ENCODE peak calls at places on chromosome X, in nine cellular contexts. One of them, this sample, is unnamed.

GRCh38 chrX:44785652-44786051 is 58.2 kb upstream of the DUSP21 start:
- DNase-seq in HEK293T: no peak
- DNase-seq in heart left ventricle: no peak
- DNase-seq in activated gamma-delta T cell treated with Interleukin-2 at 50 U/mL for 16 hours: no peak
- DNase-seq in dorsolateral prefrontal cortex: no peak
- DNase-seq in HT1080: peak
- DNase-seq in prostate gland: no peak
- DNase-seq in fibroblast of the aortic adventitia: peak
- DNase-seq in activated CD8-positive, alpha-beta T cell treated with anti-CD3 and anti-CD28 coated beads, Interleukin-2, amount 10 ng/mL, durations not matched to agents 7 days and 5 days: no peak
- DNase-seq in this sample: peak

GRCh38 chrX:19003756-19004155 is 19.8 kb upstream of the PHKA2 start:
- DNase-seq in activated gamma-delta T cell treated with Interleukin-2 at 50 U/mL for 16 hours: no peak
- DNase-seq in HEK293T: no peak
- DNase-seq in activated CD8-positive, alpha-beta T cell treated with anti-CD3 and anti-CD28 coated beads, Interleukin-2, amount 10 ng/mL, durations not matched to agents 7 days and 5 days: no peak
- DNase-seq in heart left ventricle: no peak
- DNase-seq in HT1080: no peak
- DNase-seq in fibroblast of the aortic adventitia: no peak
- DNase-seq in prostate gland: no peak
- DNase-seq in dorsolateral prefrontal cortex: no peak
- DNase-seq in this sample: no peak

GRCh38 chrX:78199851-78200250 is 60.4 kb upstream of the TAF9B start:
- DNase-seq in activated CD8-positive, alpha-beta T cell treated with anti-CD3 and anti-CD28 coated beads, Interleukin-2, amount 10 ng/mL, durations not matched to agents 7 days and 5 days: no peak
- DNase-seq in activated gamma-delta T cell treated with Interleukin-2 at 50 U/mL for 16 hours: no peak
- DNase-seq in fibroblast of the aortic adventitia: peak
- DNase-seq in heart left ventricle: no peak
- DNase-seq in dorsolateral prefrontal cortex: no peak
- DNase-seq in prostate gland: no peak
- DNase-seq in HT1080: peak
- DNase-seq in HEK293T: peak
- DNase-seq in this sample: peak

GRCh38 chrX:3044196-3044595 is 2.9 kb downstream of the ARSF start:
- DNase-seq in heart left ventricle: no peak
- DNase-seq in HEK293T: no peak
- DNase-seq in activated gamma-delta T cell treated with Interleukin-2 at 50 U/mL for 16 hours: no peak
- DNase-seq in fibroblast of the aortic adventitia: no peak
- DNase-seq in prostate gland: no peak
- DNase-seq in dorsolateral prefrontal cortex: no peak
- DNase-seq in HT1080: no peak
- DNase-seq in activated CD8-positive, alpha-beta T cell treated with anti-CD3 and anti-CD28 coated beads, Interleukin-2, amount 10 ng/mL, durations not matched to agents 7 days and 5 days: no peak
- DNase-seq in this sample: no peak

GRCh38 chrX:24294619-24295018 is 19.2 kb downstream of the SUPT20HL2 start:
- DNase-seq in fibroblast of the aortic adventitia: peak
- DNase-seq in activated gamma-delta T cell treated with Interleukin-2 at 50 U/mL for 16 hours: no peak
- DNase-seq in HT1080: peak
- DNase-seq in activated CD8-positive, alpha-beta T cell treated with anti-CD3 and anti-CD28 coated beads, Interleukin-2, amount 10 ng/mL, durations not matched to agents 7 days and 5 days: peak
- DNase-seq in prostate gland: no peak
- DNase-seq in heart left ventricle: no peak
- DNase-seq in dorsolateral prefrontal cortex: peak
- DNase-seq in HEK293T: peak
- DNase-seq in this sample: no peak

GRCh38 chrX:114065612-114066178 is 518.2 kb upstream of the HTR2C start:
- DNase-seq in activated CD8-positive, alpha-beta T cell treated with anti-CD3 and anti-CD28 coated beads, Interleukin-2, amount 10 ng/mL, durations not matched to agents 7 days and 5 days: no peak
- DNase-seq in heart left ventricle: no peak
- DNase-seq in prostate gland: no peak
- DNase-seq in HEK293T: no peak
- DNase-seq in fibroblast of the aortic adventitia: no peak
- DNase-seq in dorsolateral prefrontal cortex: no peak
- DNase-seq in activated gamma-delta T cell treated with Interleukin-2 at 50 U/mL for 16 hours: no peak
- DNase-seq in HT1080: no peak
- DNase-seq in this sample: peak

GRCh38 chrX:37380920-37381319 is 31.8 kb downstream of the PRRG1 start:
- DNase-seq in dorsolateral prefrontal cortex: no peak
- DNase-seq in fibroblast of the aortic adventitia: peak
- DNase-seq in prostate gland: peak
- DNase-seq in activated gamma-delta T cell treated with Interleukin-2 at 50 U/mL for 16 hours: no peak
- DNase-seq in HT1080: peak
- DNase-seq in heart left ventricle: no peak
- DNase-seq in HEK293T: no peak
- DNase-seq in activated CD8-positive, alpha-beta T cell treated with anti-CD3 and anti-CD28 coated beads, Interleukin-2, amount 10 ng/mL, durations not matched to agents 7 days and 5 days: no peak
- DNase-seq in this sample: peak

GRCh38 chrX:46258356-46258755 is 286.9 kb downstream of the ZNF674 start:
- DNase-seq in fibroblast of the aortic adventitia: peak
- DNase-seq in HEK293T: no peak
- DNase-seq in activated CD8-positive, alpha-beta T cell treated with anti-CD3 and anti-CD28 coated beads, Interleukin-2, amount 10 ng/mL, durations not matched to agents 7 days and 5 days: no peak
- DNase-seq in heart left ventricle: no peak
- DNase-seq in HT1080: no peak
- DNase-seq in activated gamma-delta T cell treated with Interleukin-2 at 50 U/mL for 16 hours: no peak
- DNase-seq in prostate gland: no peak
- DNase-seq in dorsolateral prefrontal cortex: no peak
- DNase-seq in this sample: no peak

GRCh38 chrX:43644124-43644701 is 11.9 kb upstream of the MAOA start:
- DNase-seq in dorsolateral prefrontal cortex: no peak
- DNase-seq in prostate gland: no peak
- DNase-seq in heart left ventricle: no peak
- DNase-seq in activated CD8-positive, alpha-beta T cell treated with anti-CD3 and anti-CD28 coated beads, Interleukin-2, amount 10 ng/mL, durations not matched to agents 7 days and 5 days: no peak
- DNase-seq in fibroblast of the aortic adventitia: peak
- DNase-seq in HT1080: peak
- DNase-seq in activated gamma-delta T cell treated with Interleukin-2 at 50 U/mL for 16 hours: no peak
- DNase-seq in HEK293T: no peak
- DNase-seq in this sample: peak

GRCh38 chrX:137427813-137428212 is 138.1 kb upstream of the ZIC3 start:
- DNase-seq in fibroblast of the aortic adventitia: no peak
- DNase-seq in activated gamma-delta T cell treated with Interleukin-2 at 50 U/mL for 16 hours: no peak
- DNase-seq in dorsolateral prefrontal cortex: no peak
- DNase-seq in prostate gland: no peak
- DNase-seq in activated CD8-positive, alpha-beta T cell treated with anti-CD3 and anti-CD28 coated beads, Interleukin-2, amount 10 ng/mL, durations not matched to agents 7 days and 5 days: no peak
- DNase-seq in HEK293T: no peak
- DNase-seq in HT1080: no peak
- DNase-seq in heart left ventricle: no peak
- DNase-seq in this sample: no peak

GRCh38 chrX:54193085-54193484 is 10.0 kb upstream of the FAM120C start:
- DNase-seq in activated gamma-delta T cell treated with Interleukin-2 at 50 U/mL for 16 hours: no peak
- DNase-seq in HT1080: no peak
- DNase-seq in HEK293T: no peak
- DNase-seq in heart left ventricle: no peak
- DNase-seq in activated CD8-positive, alpha-beta T cell treated with anti-CD3 and anti-CD28 coated beads, Interleukin-2, amount 10 ng/mL, durations not matched to agents 7 days and 5 days: no peak
- DNase-seq in prostate gland: no peak
- DNase-seq in dorsolateral prefrontal cortex: no peak
- DNase-seq in fibroblast of the aortic adventitia: no peak
- DNase-seq in this sample: no peak

GRCh38 chrX:71098951-71099506 is 3.4 kb downstream of the FOXO4 start:
- DNase-seq in heart left ventricle: no peak
- DNase-seq in activated CD8-positive, alpha-beta T cell treated with anti-CD3 and anti-CD28 coated beads, Interleukin-2, amount 10 ng/mL, durations not matched to agents 7 days and 5 days: no peak
- DNase-seq in dorsolateral prefrontal cortex: no peak
- DNase-seq in prostate gland: no peak
- DNase-seq in HEK293T: no peak
- DNase-seq in HT1080: no peak
- DNase-seq in fibroblast of the aortic adventitia: no peak
- DNase-seq in activated gamma-delta T cell treated with Interleukin-2 at 50 U/mL for 16 hours: no peak
- DNase-seq in this sample: no peak

GRCh38 chrX:30246769-30247489 is at the start of gene MAGEB1:
- DNase-seq in activated CD8-positive, alpha-beta T cell treated with anti-CD3 and anti-CD28 coated beads, Interleukin-2, amount 10 ng/mL, durations not matched to agents 7 days and 5 days: no peak
- DNase-seq in fibroblast of the aortic adventitia: no peak
- DNase-seq in prostate gland: no peak
- DNase-seq in activated gamma-delta T cell treated with Interleukin-2 at 50 U/mL for 16 hours: no peak
- DNase-seq in dorsolateral prefrontal cortex: no peak
- DNase-seq in HT1080: no peak
- DNase-seq in heart left ventricle: no peak
- DNase-seq in HEK293T: peak
- DNase-seq in this sample: no peak

GRCh38 chrX:119036369-119037029 is 36.3 kb upstream of the CT47C1 start:
- DNase-seq in heart left ventricle: no peak
- DNase-seq in activated gamma-delta T cell treated with Interleukin-2 at 50 U/mL for 16 hours: no peak
- DNase-seq in HEK293T: no peak
- DNase-seq in HT1080: no peak
- DNase-seq in fibroblast of the aortic adventitia: no peak
- DNase-seq in activated CD8-positive, alpha-beta T cell treated with anti-CD3 and anti-CD28 coated beads, Interleukin-2, amount 10 ng/mL, durations not matched to agents 7 days and 5 days: no peak
- DNase-seq in dorsolateral prefrontal cortex: no peak
- DNase-seq in prostate gland: no peak
- DNase-seq in this sample: peak

GRCh38 chrX:3345281-3346081 is 971 bp downstream of the MXRA5 start:
- DNase-seq in activated gamma-delta T cell treated with Interleukin-2 at 50 U/mL for 16 hours: no peak
- DNase-seq in activated CD8-positive, alpha-beta T cell treated with anti-CD3 and anti-CD28 coated beads, Interleukin-2, amount 10 ng/mL, durations not matched to agents 7 days and 5 days: no peak
- DNase-seq in dorsolateral prefrontal cortex: no peak
- DNase-seq in fibroblast of the aortic adventitia: peak
- DNase-seq in heart left ventricle: peak
- DNase-seq in HT1080: no peak
- DNase-seq in prostate gland: peak
- DNase-seq in HEK293T: no peak
- DNase-seq in this sample: peak

GRCh38 chrX:40184968-40185367 is 87.2 kb upstream of the BCOR start:
- DNase-seq in HT1080: no peak
- DNase-seq in prostate gland: no peak
- DNase-seq in HEK293T: no peak
- DNase-seq in fibroblast of the aortic adventitia: no peak
- DNase-seq in dorsolateral prefrontal cortex: no peak
- DNase-seq in activated CD8-positive, alpha-beta T cell treated with anti-CD3 and anti-CD28 coated beads, Interleukin-2, amount 10 ng/mL, durations not matched to agents 7 days and 5 days: no peak
- DNase-seq in heart left ventricle: no peak
- DNase-seq in activated gamma-delta T cell treated with Interleukin-2 at 50 U/mL for 16 hours: no peak
- DNase-seq in this sample: no peak

GRCh38 chrX:2561461-2561860 is 60.7 kb upstream of the DHRSX start:
- DNase-seq in HEK293T: no peak
- DNase-seq in heart left ventricle: no peak
- DNase-seq in HT1080: no peak
- DNase-seq in activated gamma-delta T cell treated with Interleukin-2 at 50 U/mL for 16 hours: no peak
- DNase-seq in prostate gland: no peak
- DNase-seq in dorsolateral prefrontal cortex: no peak
- DNase-seq in fibroblast of the aortic adventitia: no peak
- DNase-seq in activated CD8-positive, alpha-beta T cell treated with anti-CD3 and anti-CD28 coated beads, Interleukin-2, amount 10 ng/mL, durations not matched to agents 7 days and 5 days: no peak
- DNase-seq in this sample: no peak

GRCh38 chrX:114964374-114964773 is 53.0 kb downstream of the IL13RA2 start:
- DNase-seq in fibroblast of the aortic adventitia: peak
- DNase-seq in heart left ventricle: no peak
- DNase-seq in HT1080: no peak
- DNase-seq in HEK293T: no peak
- DNase-seq in activated CD8-positive, alpha-beta T cell treated with anti-CD3 and anti-CD28 coated beads, Interleukin-2, amount 10 ng/mL, durations not matched to agents 7 days and 5 days: no peak
- DNase-seq in prostate gland: no peak
- DNase-seq in dorsolateral prefrontal cortex: no peak
- DNase-seq in activated gamma-delta T cell treated with Interleukin-2 at 50 U/mL for 16 hours: no peak
- DNase-seq in this sample: no peak

GRCh38 chrX:73214366-73215094 is at the start of gene NAP1L2:
- DNase-seq in HEK293T: peak
- DNase-seq in fibroblast of the aortic adventitia: peak
- DNase-seq in dorsolateral prefrontal cortex: peak
- DNase-seq in heart left ventricle: peak
- DNase-seq in HT1080: peak
- DNase-seq in prostate gland: peak
- DNase-seq in activated gamma-delta T cell treated with Interleukin-2 at 50 U/mL for 16 hours: peak
- DNase-seq in activated CD8-positive, alpha-beta T cell treated with anti-CD3 and anti-CD28 coated beads, Interleukin-2, amount 10 ng/mL, durations not matched to agents 7 days and 5 days: peak
- DNase-seq in this sample: peak

GRCh38 chrX:39725114-39725513 is 372.6 kb downstream of the BCOR start:
- DNase-seq in dorsolateral prefrontal cortex: no peak
- DNase-seq in prostate gland: no peak
- DNase-seq in activated gamma-delta T cell treated with Interleukin-2 at 50 U/mL for 16 hours: no peak
- DNase-seq in HEK293T: no peak
- DNase-seq in activated CD8-positive, alpha-beta T cell treated with anti-CD3 and anti-CD28 coated beads, Interleukin-2, amount 10 ng/mL, durations not matched to agents 7 days and 5 days: no peak
- DNase-seq in HT1080: no peak
- DNase-seq in heart left ventricle: no peak
- DNase-seq in fibroblast of the aortic adventitia: no peak
- DNase-seq in this sample: no peak

GRCh38 chrX:32804034-32804433 is 407.3 kb downstream of the DMD start:
- DNase-seq in activated CD8-positive, alpha-beta T cell treated with anti-CD3 and anti-CD28 coated beads, Interleukin-2, amount 10 ng/mL, durations not matched to agents 7 days and 5 days: no peak
- DNase-seq in fibroblast of the aortic adventitia: no peak
- DNase-seq in activated gamma-delta T cell treated with Interleukin-2 at 50 U/mL for 16 hours: no peak
- DNase-seq in dorsolateral prefrontal cortex: no peak
- DNase-seq in prostate gland: no peak
- DNase-seq in HEK293T: no peak
- DNase-seq in heart left ventricle: no peak
- DNase-seq in HT1080: no peak
- DNase-seq in this sample: no peak

GRCh38 chrX:102846544-102847236 is 90.4 kb upstream of the RAB40AL start:
- DNase-seq in heart left ventricle: no peak
- DNase-seq in activated gamma-delta T cell treated with Interleukin-2 at 50 U/mL for 16 hours: no peak
- DNase-seq in fibroblast of the aortic adventitia: peak
- DNase-seq in dorsolateral prefrontal cortex: no peak
- DNase-seq in prostate gland: no peak
- DNase-seq in HEK293T: no peak
- DNase-seq in activated CD8-positive, alpha-beta T cell treated with anti-CD3 and anti-CD28 coated beads, Interleukin-2, amount 10 ng/mL, durations not matched to agents 7 days and 5 days: no peak
- DNase-seq in HT1080: peak
- DNase-seq in this sample: peak

GRCh38 chrX:2677764-2678163 is 13.3 kb upstream of the CD99 start:
- DNase-seq in HT1080: peak
- DNase-seq in prostate gland: peak
- DNase-seq in activated gamma-delta T cell treated with Interleukin-2 at 50 U/mL for 16 hours: no peak
- DNase-seq in activated CD8-positive, alpha-beta T cell treated with anti-CD3 and anti-CD28 coated beads, Interleukin-2, amount 10 ng/mL, durations not matched to agents 7 days and 5 days: no peak
- DNase-seq in fibroblast of the aortic adventitia: peak
- DNase-seq in HEK293T: no peak
- DNase-seq in heart left ventricle: peak
- DNase-seq in dorsolateral prefrontal cortex: peak
- DNase-seq in this sample: peak

GRCh38 chrX:69093960-69094935 is 71.0 kb downstream of the PJA1 start:
- DNase-seq in activated gamma-delta T cell treated with Interleukin-2 at 50 U/mL for 16 hours: no peak
- DNase-seq in fibroblast of the aortic adventitia: peak
- DNase-seq in prostate gland: peak
- DNase-seq in HEK293T: peak
- DNase-seq in activated CD8-positive, alpha-beta T cell treated with anti-CD3 and anti-CD28 coated beads, Interleukin-2, amount 10 ng/mL, durations not matched to agents 7 days and 5 days: peak
- DNase-seq in HT1080: peak
- DNase-seq in dorsolateral prefrontal cortex: peak
- DNase-seq in heart left ventricle: peak
- DNase-seq in this sample: peak

GRCh38 chrX:97238632-97239031 is 354.9 kb downstream of the RPA4 start:
- DNase-seq in heart left ventricle: no peak
- DNase-seq in prostate gland: no peak
- DNase-seq in HT1080: peak
- DNase-seq in HEK293T: no peak
- DNase-seq in fibroblast of the aortic adventitia: peak
- DNase-seq in activated CD8-positive, alpha-beta T cell treated with anti-CD3 and anti-CD28 coated beads, Interleukin-2, amount 10 ng/mL, durations not matched to agents 7 days and 5 days: no peak
- DNase-seq in dorsolateral prefrontal cortex: no peak
- DNase-seq in activated gamma-delta T cell treated with Interleukin-2 at 50 U/mL for 16 hours: no peak
- DNase-seq in this sample: peak

GRCh38 chrX:152810403-152810802 is 20.2 kb downstream of the CETN2 start:
- DNase-seq in dorsolateral prefrontal cortex: peak
- DNase-seq in activated CD8-positive, alpha-beta T cell treated with anti-CD3 and anti-CD28 coated beads, Interleukin-2, amount 10 ng/mL, durations not matched to agents 7 days and 5 days: no peak
- DNase-seq in prostate gland: no peak
- DNase-seq in HT1080: peak
- DNase-seq in HEK293T: no peak
- DNase-seq in heart left ventricle: no peak
- DNase-seq in activated gamma-delta T cell treated with Interleukin-2 at 50 U/mL for 16 hours: no peak
- DNase-seq in fibroblast of the aortic adventitia: no peak
- DNase-seq in this sample: no peak

GRCh38 chrX:41009816-41010187 is 75.4 kb upstream of the USP9X start:
- DNase-seq in HT1080: no peak
- DNase-seq in activated gamma-delta T cell treated with Interleukin-2 at 50 U/mL for 16 hours: no peak
- DNase-seq in prostate gland: no peak
- DNase-seq in fibroblast of the aortic adventitia: no peak
- DNase-seq in dorsolateral prefrontal cortex: no peak
- DNase-seq in activated CD8-positive, alpha-beta T cell treated with anti-CD3 and anti-CD28 coated beads, Interleukin-2, amount 10 ng/mL, durations not matched to agents 7 days and 5 days: no peak
- DNase-seq in heart left ventricle: no peak
- DNase-seq in HEK293T: no peak
- DNase-seq in this sample: no peak

GRCh38 chrX:133983974-133984578 is 1.3 kb downstream of the GPC3 start:
- DNase-seq in heart left ventricle: no peak
- DNase-seq in HT1080: no peak
- DNase-seq in dorsolateral prefrontal cortex: no peak
- DNase-seq in fibroblast of the aortic adventitia: no peak
- DNase-seq in prostate gland: no peak
- DNase-seq in activated CD8-positive, alpha-beta T cell treated with anti-CD3 and anti-CD28 coated beads, Interleukin-2, amount 10 ng/mL, durations not matched to agents 7 days and 5 days: no peak
- DNase-seq in activated gamma-delta T cell treated with Interleukin-2 at 50 U/mL for 16 hours: no peak
- DNase-seq in HEK293T: no peak
- DNase-seq in this sample: no peak

GRCh38 chrX:109577055-109577454 is 40.4 kb downstream of the NXT2 start:
- DNase-seq in heart left ventricle: no peak
- DNase-seq in activated CD8-positive, alpha-beta T cell treated with anti-CD3 and anti-CD28 coated beads, Interleukin-2, amount 10 ng/mL, durations not matched to agents 7 days and 5 days: no peak
- DNase-seq in HT1080: no peak
- DNase-seq in dorsolateral prefrontal cortex: no peak
- DNase-seq in fibroblast of the aortic adventitia: no peak
- DNase-seq in activated gamma-delta T cell treated with Interleukin-2 at 50 U/mL for 16 hours: no peak
- DNase-seq in HEK293T: no peak
- DNase-seq in prostate gland: no peak
- DNase-seq in this sample: no peak

GRCh38 chrX:78182881-78183280 is 43.4 kb upstream of the TAF9B start:
- DNase-seq in fibroblast of the aortic adventitia: no peak
- DNase-seq in HT1080: no peak
- DNase-seq in heart left ventricle: no peak
- DNase-seq in dorsolateral prefrontal cortex: no peak
- DNase-seq in prostate gland: no peak
- DNase-seq in activated CD8-positive, alpha-beta T cell treated with anti-CD3 and anti-CD28 coated beads, Interleukin-2, amount 10 ng/mL, durations not matched to agents 7 days and 5 days: no peak
- DNase-seq in HEK293T: no peak
- DNase-seq in activated gamma-delta T cell treated with Interleukin-2 at 50 U/mL for 16 hours: no peak
- DNase-seq in this sample: no peak

GRCh38 chrX:9765072-9765736 is 443 bp downstream of the GPR143 start:
- DNase-seq in dorsolateral prefrontal cortex: no peak
- DNase-seq in prostate gland: no peak
- DNase-seq in heart left ventricle: no peak
- DNase-seq in activated CD8-positive, alpha-beta T cell treated with anti-CD3 and anti-CD28 coated beads, Interleukin-2, amount 10 ng/mL, durations not matched to agents 7 days and 5 days: no peak
- DNase-seq in activated gamma-delta T cell treated with Interleukin-2 at 50 U/mL for 16 hours: no peak
- DNase-seq in fibroblast of the aortic adventitia: no peak
- DNase-seq in HT1080: no peak
- DNase-seq in HEK293T: no peak
- DNase-seq in this sample: peak